ENCODE peak calls at places on chromosomes 7 and 10, in five cellular contexts. One of them, this sample, is unnamed.

GRCh38 chr10:133465191-133465949 is 11.6 kb downstream of the SCART1 start:
- DNase-seq in HepG2: no peak
- DNase-seq in HCT116: no peak
- DNase-seq in K562: no peak
- DNase-seq in SK-N-SH: no peak
- DNase-seq in this sample: no peak

GRCh38 chr10:86678999-86679792 is 10.9 kb downstream of the LDB3 start:
- DNase-seq in HepG2: no peak
- DNase-seq in HCT116: no peak
- DNase-seq in K562: peak
- DNase-seq in SK-N-SH: no peak
- DNase-seq in this sample: no peak

GRCh38 chr10:101216207-101216607 is 13.1 kb downstream of the LBX1 start:
- DNase-seq in HepG2: no peak
- DNase-seq in HCT116: no peak
- DNase-seq in K562: no peak
- DNase-seq in SK-N-SH: peak
- DNase-seq in this sample: no peak

GRCh38 chr10:97532935-97533671 is 34.4 kb downstream of the UBTD1 start:
- DNase-seq in HepG2: no peak
- DNase-seq in HCT116: no peak
- DNase-seq in K562: no peak
- DNase-seq in SK-N-SH: peak
- DNase-seq in this sample: no peak

GRCh38 chr10:15791816-15792524 is 68.3 kb downstream of the MINDY3 start:
- DNase-seq in HepG2: no peak
- DNase-seq in HCT116: no peak
- DNase-seq in K562: no peak
- DNase-seq in SK-N-SH: no peak
- DNase-seq in this sample: no peak

GRCh38 chr7:28800150-28800549 is 158.0 kb downstream of the TRIL start:
- DNase-seq in HepG2: no peak
- DNase-seq in HCT116: no peak
- DNase-seq in K562: no peak
- DNase-seq in SK-N-SH: no peak
- DNase-seq in this sample: no peak

GRCh38 chr10:24483701-24484100 is 240.0 kb downstream of the ARHGAP21 start:
- DNase-seq in HepG2: no peak
- DNase-seq in HCT116: peak
- DNase-seq in K562: no peak
- DNase-seq in SK-N-SH: no peak
- DNase-seq in this sample: peak

GRCh38 chr10:70584941-70585544 is 17.5 kb downstream of the PRF1 start:
- DNase-seq in HepG2: peak
- DNase-seq in HCT116: no peak
- DNase-seq in K562: peak
- DNase-seq in SK-N-SH: peak
- DNase-seq in this sample: no peak

GRCh38 chr7:55185941-55186609 is 167.3 kb downstream of the EGFR start:
- DNase-seq in HepG2: peak
- DNase-seq in HCT116: peak
- DNase-seq in K562: peak
- DNase-seq in SK-N-SH: no peak
- DNase-seq in this sample: no peak

GRCh38 chr7:80472491-80473200 is 39.2 kb downstream of the GNAT3 start:
- DNase-seq in HepG2: no peak
- DNase-seq in HCT116: no peak
- DNase-seq in K562: no peak
- DNase-seq in SK-N-SH: no peak
- DNase-seq in this sample: no peak

GRCh38 chr7:95549818-95550529 is 46.3 kb downstream of the PDK4 start:
- DNase-seq in HepG2: no peak
- DNase-seq in HCT116: peak
- DNase-seq in K562: peak
- DNase-seq in SK-N-SH: no peak
- DNase-seq in this sample: peak
- TF ChIP-seq JUND in HepG2: no peak
- TF ChIP-seq JUND in HCT116: peak
- TF ChIP-seq JUND in K562: peak
- TF ChIP-seq JUND in SK-N-SH: peak
- TF ChIP-seq JUND in this sample: no peak

GRCh38 chr7:26508917-26509316 is 217.3 kb downstream of the SNX10 start:
- DNase-seq in HepG2: no peak
- DNase-seq in HCT116: no peak
- DNase-seq in K562: no peak
- DNase-seq in SK-N-SH: no peak
- DNase-seq in this sample: no peak
- TF ChIP-seq JUND in HepG2: no peak
- TF ChIP-seq JUND in HCT116: no peak
- TF ChIP-seq JUND in K562: no peak
- TF ChIP-seq JUND in SK-N-SH: no peak
- TF ChIP-seq JUND in this sample: no peak

GRCh38 chr7:5276611-5277010 is 6.1 kb upstream of the SLC29A4 start:
- DNase-seq in HepG2: no peak
- DNase-seq in HCT116: no peak
- DNase-seq in K562: no peak
- DNase-seq in SK-N-SH: peak
- DNase-seq in this sample: no peak
- TF ChIP-seq JUND in HepG2: no peak
- TF ChIP-seq JUND in HCT116: no peak
- TF ChIP-seq JUND in K562: no peak
- TF ChIP-seq JUND in SK-N-SH: no peak
- TF ChIP-seq JUND in this sample: no peak

DNA sequence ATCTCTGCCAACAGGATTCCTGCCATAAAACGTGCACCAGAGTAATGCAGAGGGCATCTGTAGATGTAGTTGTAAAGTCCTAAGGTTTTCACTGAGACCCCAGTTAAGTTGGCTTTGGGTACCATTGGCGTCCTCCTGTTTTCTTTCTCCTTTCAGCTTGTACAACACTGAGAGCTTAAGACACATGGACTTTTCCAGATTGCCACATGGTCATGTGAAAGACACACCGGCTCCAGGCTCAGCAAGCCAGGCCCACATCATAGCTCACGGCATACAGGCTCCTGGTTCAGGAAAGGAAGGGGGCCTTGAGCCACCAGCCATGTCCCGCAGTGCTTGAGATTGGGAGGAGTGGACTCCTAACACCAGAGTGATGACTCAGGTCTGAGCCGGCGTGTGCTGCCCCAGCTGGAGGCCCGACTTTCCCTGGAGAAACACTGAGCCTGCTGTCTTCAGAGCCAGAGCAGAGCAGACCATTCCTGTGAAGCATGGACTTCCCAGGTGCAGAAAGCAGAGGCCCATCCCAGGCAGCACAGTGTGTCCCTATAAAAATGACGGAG is 252.7 kb downstream of the PRPF18 start:
- DNase-seq in HepG2: no peak
- DNase-seq in HCT116: no peak
- DNase-seq in K562: no peak
- DNase-seq in SK-N-SH: no peak
- DNase-seq in this sample: no peak
- TF ChIP-seq JUND in HepG2: no peak
- TF ChIP-seq JUND in HCT116: no peak
- TF ChIP-seq JUND in K562: no peak
- TF ChIP-seq JUND in SK-N-SH: peak
- TF ChIP-seq JUND in this sample: no peak